ENCODE peak calls at places on chromosomes 16 and 17, in ten cellular contexts. One of them, this sample, is unnamed.

GRCh38 chr16:69077251-69077650 is 28.2 kb upstream of the HAS3 start:
- DNase-seq in H1: no peak
- DNase-seq in upper lobe of left lung: no peak
- DNase-seq in A549: no peak
- DNase-seq in sigmoid colon: no peak
- DNase-seq in suprapubic skin: no peak
- DNase-seq in K562: no peak
- DNase-seq in ovary: no peak
- DNase-seq in tibial nerve: no peak
- DNase-seq in esophagus muscularis mucosa: no peak
- DNase-seq in this sample: no peak

GRCh38 chr17:45784583-45785372 is 658 bp downstream of the CRHR1 start:
- DNase-seq in suprapubic skin: peak; percentile 84
- DNase-seq in ovary: no peak
- DNase-seq in esophagus muscularis mucosa: no peak
- DNase-seq in K562: peak; percentile 69
- DNase-seq in A549: peak; percentile 54
- DNase-seq in sigmoid colon: no peak
- DNase-seq in upper lobe of left lung: peak; percentile 88
- DNase-seq in tibial nerve: no peak
- DNase-seq in H1: peak; percentile 80
- DNase-seq in this sample: peak; percentile 49

GRCh38 chr16:49637933-49638695 is 217.8 kb downstream of the ZNF423 start:
- DNase-seq in sigmoid colon: no peak
- DNase-seq in K562: no peak
- DNase-seq in ovary: no peak
- DNase-seq in A549: no peak
- DNase-seq in tibial nerve: no peak
- DNase-seq in suprapubic skin: no peak
- DNase-seq in H1: no peak
- DNase-seq in upper lobe of left lung: peak; percentile 75
- DNase-seq in esophagus muscularis mucosa: no peak
- DNase-seq in this sample: no peak

GRCh38 chr17:17201907-17202306 is 4.2 kb downstream of the PLD6 start:
- DNase-seq in tibial nerve: no peak
- DNase-seq in A549: no peak
- DNase-seq in H1: no peak
- DNase-seq in sigmoid colon: peak; percentile 82
- DNase-seq in upper lobe of left lung: no peak
- DNase-seq in esophagus muscularis mucosa: no peak
- DNase-seq in ovary: no peak
- DNase-seq in suprapubic skin: no peak
- DNase-seq in K562: no peak
- DNase-seq in this sample: no peak

GRCh38 chr16:88469615-88470395 is 16.7 kb downstream of the ZFPM1 start:
- DNase-seq in upper lobe of left lung: no peak
- DNase-seq in A549: no peak
- DNase-seq in suprapubic skin: no peak
- DNase-seq in K562: no peak
- DNase-seq in ovary: no peak
- DNase-seq in H1: no peak
- DNase-seq in esophagus muscularis mucosa: no peak
- DNase-seq in tibial nerve: no peak
- DNase-seq in sigmoid colon: no peak
- DNase-seq in this sample: no peak

GRCh38 chr16:4521971-4522623 is 16.5 kb downstream of the CDIP1 start:
- DNase-seq in suprapubic skin: no peak
- DNase-seq in A549: no peak
- DNase-seq in K562: no peak
- DNase-seq in sigmoid colon: no peak
- DNase-seq in tibial nerve: no peak
- DNase-seq in upper lobe of left lung: no peak
- DNase-seq in H1: peak; percentile 62
- DNase-seq in esophagus muscularis mucosa: no peak
- DNase-seq in ovary: no peak
- DNase-seq in this sample: no peak

GRCh38 chr16:81798311-81799137 is 19.4 kb downstream of the PLCG2 start:
- DNase-seq in H1: no peak
- DNase-seq in esophagus muscularis mucosa: no peak
- DNase-seq in A549: no peak
- DNase-seq in suprapubic skin: no peak
- DNase-seq in tibial nerve: no peak
- DNase-seq in K562: no peak
- DNase-seq in sigmoid colon: no peak
- DNase-seq in ovary: no peak
- DNase-seq in upper lobe of left lung: no peak
- DNase-seq in this sample: no peak

GRCh38 chr16:56191807-56192643 is 736 bp downstream of the GNAO1 start:
- DNase-seq in ovary: peak; percentile 24
- DNase-seq in tibial nerve: no peak
- DNase-seq in sigmoid colon: no peak
- DNase-seq in upper lobe of left lung: no peak
- DNase-seq in suprapubic skin: no peak
- DNase-seq in A549: no peak
- DNase-seq in esophagus muscularis mucosa: no peak
- DNase-seq in K562: no peak
- DNase-seq in H1: peak; percentile 56
- DNase-seq in this sample: no peak

GRCh38 chr17:55354941-55355340 is 66.7 kb downstream of the MMD start:
- DNase-seq in upper lobe of left lung: no peak
- DNase-seq in sigmoid colon: no peak
- DNase-seq in K562: no peak
- DNase-seq in H1: no peak
- DNase-seq in esophagus muscularis mucosa: no peak
- DNase-seq in A549: no peak
- DNase-seq in ovary: no peak
- DNase-seq in tibial nerve: no peak
- DNase-seq in suprapubic skin: no peak
- DNase-seq in this sample: no peak

GRCh38 chr17:55351027-55351625 is 70.5 kb downstream of the MMD start:
- DNase-seq in suprapubic skin: no peak
- DNase-seq in sigmoid colon: no peak
- DNase-seq in K562: no peak
- DNase-seq in H1: no peak
- DNase-seq in tibial nerve: no peak
- DNase-seq in ovary: no peak
- DNase-seq in upper lobe of left lung: no peak
- DNase-seq in A549: no peak
- DNase-seq in esophagus muscularis mucosa: no peak
- DNase-seq in this sample: no peak

GRCh38 chr17:55360971-55361370 is 60.7 kb downstream of the MMD start:
- DNase-seq in K562: no peak
- DNase-seq in A549: no peak
- DNase-seq in H1: no peak
- DNase-seq in sigmoid colon: no peak
- DNase-seq in upper lobe of left lung: no peak
- DNase-seq in ovary: no peak
- DNase-seq in tibial nerve: no peak
- DNase-seq in esophagus muscularis mucosa: no peak
- DNase-seq in suprapubic skin: no peak
- DNase-seq in this sample: no peak

GRCh38 chr17:55354010-55354409 is 67.6 kb downstream of the MMD start:
- DNase-seq in esophagus muscularis mucosa: no peak
- DNase-seq in sigmoid colon: no peak
- DNase-seq in upper lobe of left lung: no peak
- DNase-seq in K562: no peak
- DNase-seq in ovary: no peak
- DNase-seq in H1: no peak
- DNase-seq in tibial nerve: no peak
- DNase-seq in suprapubic skin: no peak
- DNase-seq in A549: no peak
- DNase-seq in this sample: no peak

GRCh38 chr17:55356440-55357328 is 65.0 kb downstream of the MMD start:
- DNase-seq in H1: peak; percentile 84
- DNase-seq in suprapubic skin: no peak
- DNase-seq in sigmoid colon: peak; percentile 68
- DNase-seq in A549: peak; percentile 88
- DNase-seq in ovary: peak; percentile 72
- DNase-seq in tibial nerve: peak; percentile 91
- DNase-seq in esophagus muscularis mucosa: no peak
- DNase-seq in upper lobe of left lung: no peak
- DNase-seq in K562: peak; percentile 77
- DNase-seq in this sample: peak; percentile 76
- TF ChIP-seq EP300 in H1: no peak
- TF ChIP-seq EP300 in suprapubic skin: no peak
- TF ChIP-seq EP300 in sigmoid colon: no peak
- TF ChIP-seq EP300 in A549: no peak
- TF ChIP-seq EP300 in ovary: no peak
- TF ChIP-seq EP300 in tibial nerve: no peak
- TF ChIP-seq EP300 in esophagus muscularis mucosa: no peak
- TF ChIP-seq EP300 in upper lobe of left lung: no peak
- TF ChIP-seq EP300 in K562: no peak
- TF ChIP-seq EP300 in this sample: no peak

GRCh38 chr17:42165751-42166150 is 11.0 kb upstream of the RAB5C start:
- DNase-seq in ovary: no peak
- DNase-seq in suprapubic skin: no peak
- DNase-seq in tibial nerve: no peak
- DNase-seq in A549: no peak
- DNase-seq in esophagus muscularis mucosa: no peak
- DNase-seq in upper lobe of left lung: no peak
- DNase-seq in K562: no peak
- DNase-seq in sigmoid colon: no peak
- DNase-seq in H1: no peak
- DNase-seq in this sample: no peak

GRCh38 chr17:42171831-42172230 is 9.1 kb downstream of the KCNH4 start:
- DNase-seq in H1: no peak
- DNase-seq in A549: no peak
- DNase-seq in tibial nerve: no peak
- DNase-seq in suprapubic skin: no peak
- DNase-seq in ovary: no peak
- DNase-seq in K562: no peak
- DNase-seq in esophagus muscularis mucosa: no peak
- DNase-seq in sigmoid colon: no peak
- DNase-seq in upper lobe of left lung: no peak
- DNase-seq in this sample: no peak

GRCh38 chr17:42166196-42166763 is 11.5 kb upstream of the RAB5C start:
- DNase-seq in K562: no peak
- DNase-seq in suprapubic skin: no peak
- DNase-seq in esophagus muscularis mucosa: no peak
- DNase-seq in tibial nerve: no peak
- DNase-seq in A549: no peak
- DNase-seq in upper lobe of left lung: peak; percentile 69
- DNase-seq in ovary: no peak
- DNase-seq in sigmoid colon: no peak
- DNase-seq in H1: no peak
- DNase-seq in this sample: no peak

GRCh38 chr17:42167807-42168206 is 13.0 kb upstream of the RAB5C start:
- DNase-seq in sigmoid colon: no peak
- DNase-seq in suprapubic skin: no peak
- DNase-seq in ovary: no peak
- DNase-seq in upper lobe of left lung: no peak
- DNase-seq in esophagus muscularis mucosa: no peak
- DNase-seq in tibial nerve: no peak
- DNase-seq in K562: no peak
- DNase-seq in A549: no peak
- DNase-seq in H1: no peak
- DNase-seq in this sample: no peak

GRCh38 chr17:42169351-42169750 is 11.6 kb downstream of the KCNH4 start:
- DNase-seq in tibial nerve: no peak
- DNase-seq in H1: no peak
- DNase-seq in esophagus muscularis mucosa: no peak
- DNase-seq in A549: no peak
- DNase-seq in upper lobe of left lung: peak; percentile 81
- DNase-seq in K562: no peak
- DNase-seq in suprapubic skin: no peak
- DNase-seq in sigmoid colon: no peak
- DNase-seq in ovary: no peak
- DNase-seq in this sample: no peak
- TF ChIP-seq POLR2A in tibial nerve: no peak
- TF ChIP-seq POLR2A in H1: no peak
- TF ChIP-seq POLR2A in esophagus muscularis mucosa: no peak
- TF ChIP-seq POLR2A in A549: no peak
- TF ChIP-seq POLR2A in upper lobe of left lung: no peak
- TF ChIP-seq POLR2A in K562: no peak
- TF ChIP-seq POLR2A in suprapubic skin: no peak
- TF ChIP-seq POLR2A in sigmoid colon: no peak
- TF ChIP-seq POLR2A in ovary: no peak
- TF ChIP-seq POLR2A in this sample: no peak

DNA sequence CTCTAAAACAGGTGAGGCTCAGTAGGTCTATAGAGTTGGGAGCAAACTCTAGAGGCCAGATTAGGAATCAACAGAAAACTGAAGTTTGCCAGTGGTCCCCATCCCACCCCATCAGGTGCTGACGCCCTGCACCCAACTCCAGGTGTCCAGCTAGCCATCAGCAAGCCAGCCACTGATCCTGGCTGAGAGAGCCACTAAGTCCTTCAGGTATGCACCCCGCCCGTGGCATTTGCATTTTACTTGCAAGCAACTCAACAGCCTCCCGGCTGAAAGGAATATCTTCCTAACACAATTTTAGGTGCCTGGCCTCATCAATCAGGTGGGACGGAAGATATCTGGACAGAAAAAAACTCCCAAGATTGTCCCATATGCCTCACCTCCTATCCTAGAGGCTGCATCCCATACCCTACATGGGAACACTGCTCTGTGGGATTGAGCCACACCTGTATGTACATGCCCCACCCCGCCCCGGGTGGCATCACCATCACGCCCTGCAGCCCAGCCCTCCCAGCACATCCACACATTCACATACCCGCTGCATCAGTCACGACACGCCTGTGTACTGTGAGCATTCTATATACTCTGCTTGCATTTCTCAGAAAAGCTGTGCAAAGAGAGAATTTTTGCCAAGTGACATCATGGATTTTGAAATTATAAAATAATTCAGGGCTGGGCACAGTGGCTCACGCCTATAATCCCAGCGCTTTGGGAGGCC is 8.3 kb downstream of the OTOP3 start:
- DNase-seq in suprapubic skin: no peak
- DNase-seq in K562: no peak
- DNase-seq in upper lobe of left lung: no peak
- DNase-seq in sigmoid colon: no peak
- DNase-seq in A549: peak; percentile 58
- DNase-seq in esophagus muscularis mucosa: no peak
- DNase-seq in tibial nerve: no peak
- DNase-seq in ovary: no peak
- DNase-seq in H1: no peak
- DNase-seq in this sample: no peak
- TF ChIP-seq EP300 in suprapubic skin: no peak
- TF ChIP-seq EP300 in K562: no peak
- TF ChIP-seq EP300 in upper lobe of left lung: no peak
- TF ChIP-seq EP300 in sigmoid colon: no peak
- TF ChIP-seq EP300 in A549: no peak
- TF ChIP-seq EP300 in esophagus muscularis mucosa: no peak
- TF ChIP-seq EP300 in tibial nerve: no peak
- TF ChIP-seq EP300 in ovary: no peak
- TF ChIP-seq EP300 in H1: no peak
- TF ChIP-seq EP300 in this sample: no peak

GRCh38 chr17:35811759-35812158 is 2.5 kb downstream of the TAF15 start:
- DNase-seq in suprapubic skin: no peak
- DNase-seq in sigmoid colon: no peak
- DNase-seq in esophagus muscularis mucosa: no peak
- DNase-seq in H1: no peak
- DNase-seq in K562: no peak
- DNase-seq in tibial nerve: no peak
- DNase-seq in A549: no peak
- DNase-seq in ovary: no peak
- DNase-seq in upper lobe of left lung: no peak
- DNase-seq in this sample: no peak

GRCh38 chr17:35809855-35810461 is 674 bp downstream of the TAF15 start:
- DNase-seq in ovary: no peak
- DNase-seq in H1: no peak
- DNase-seq in sigmoid colon: no peak
- DNase-seq in tibial nerve: no peak
- DNase-seq in upper lobe of left lung: no peak
- DNase-seq in esophagus muscularis mucosa: no peak
- DNase-seq in suprapubic skin: no peak
- DNase-seq in K562: no peak
- DNase-seq in A549: no peak
- DNase-seq in this sample: no peak

GRCh38 chr17:35807371-35808144 is 1.7 kb upstream of the TAF15 start:
- DNase-seq in esophagus muscularis mucosa: no peak
- DNase-seq in ovary: no peak
- DNase-seq in H1: no peak
- DNase-seq in suprapubic skin: no peak
- DNase-seq in A549: no peak
- DNase-seq in tibial nerve: no peak
- DNase-seq in upper lobe of left lung: no peak
- DNase-seq in K562: no peak
- DNase-seq in sigmoid colon: no peak
- DNase-seq in this sample: no peak

GRCh38 chr17:35808240-35808961 is 883 bp upstream of the TAF15 start:
- DNase-seq in upper lobe of left lung: peak; percentile 66
- DNase-seq in sigmoid colon: no peak
- DNase-seq in suprapubic skin: no peak
- DNase-seq in tibial nerve: no peak
- DNase-seq in A549: no peak
- DNase-seq in esophagus muscularis mucosa: no peak
- DNase-seq in H1: no peak
- DNase-seq in ovary: no peak
- DNase-seq in K562: no peak
- DNase-seq in this sample: no peak

DNA sequence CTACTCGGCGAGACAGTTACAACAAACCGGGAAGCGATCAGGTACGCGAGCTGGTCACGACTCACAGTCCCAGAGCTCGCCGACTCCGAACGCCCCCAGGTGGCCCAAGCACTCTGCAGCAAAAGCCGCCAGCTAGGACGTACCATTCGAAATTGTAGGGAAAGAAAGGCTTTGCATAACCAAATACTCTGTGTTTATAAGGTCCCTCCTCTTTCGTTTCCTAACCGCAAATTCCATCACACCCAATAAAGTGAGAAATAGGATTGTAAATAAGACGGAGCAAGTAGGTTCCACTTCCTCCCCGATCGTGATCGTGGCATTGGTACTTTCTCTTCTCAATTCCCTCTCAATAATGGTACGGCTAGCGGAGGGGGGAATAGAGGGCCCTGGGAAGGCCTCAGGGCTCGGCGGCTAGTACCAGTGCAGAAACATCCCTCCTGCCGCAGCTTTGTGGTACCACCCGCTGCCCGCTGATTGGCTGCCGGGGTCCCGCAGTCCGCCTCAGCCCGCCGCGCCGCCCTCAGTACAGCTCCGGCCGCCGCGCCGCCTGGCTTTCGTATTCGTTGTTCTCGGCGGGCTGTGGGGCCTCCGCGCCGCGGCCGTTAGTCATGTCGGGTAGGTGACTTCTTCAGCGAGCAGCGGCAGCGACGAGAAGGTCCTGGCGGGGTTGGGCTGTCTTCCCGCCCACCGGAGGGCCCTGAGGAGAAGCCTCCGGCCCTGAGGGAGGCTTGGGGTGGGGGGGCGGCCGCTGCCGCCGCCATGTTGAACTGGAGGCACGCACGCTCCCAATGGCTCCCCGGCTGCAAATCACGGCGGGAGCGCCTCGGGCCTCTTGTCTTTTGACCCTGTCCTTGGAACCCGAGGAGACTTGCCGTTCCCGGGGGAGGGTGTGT is at the start of gene TAF15:
- DNase-seq in H1: peak; percentile 94
- DNase-seq in ovary: peak; percentile 95
- DNase-seq in esophagus muscularis mucosa: peak; percentile 98
- DNase-seq in upper lobe of left lung: peak; percentile 98
- DNase-seq in A549: peak; percentile 95
- DNase-seq in suprapubic skin: peak; percentile 98
- DNase-seq in tibial nerve: peak; percentile 92
- DNase-seq in sigmoid colon: peak; percentile 98
- DNase-seq in K562: peak; percentile 97
- DNase-seq in this sample: peak; percentile 96
- TF ChIP-seq POLR2A in H1: peak; percentile 97
- TF ChIP-seq POLR2A in ovary: peak; percentile 99
- TF ChIP-seq POLR2A in esophagus muscularis mucosa: peak; percentile 98
- TF ChIP-seq POLR2A in upper lobe of left lung: peak; percentile 99
- TF ChIP-seq POLR2A in A549: peak; percentile 98
- TF ChIP-seq POLR2A in suprapubic skin: peak; percentile 99
- TF ChIP-seq POLR2A in tibial nerve: peak; percentile 99
- TF ChIP-seq POLR2A in sigmoid colon: peak; percentile 99
- TF ChIP-seq POLR2A in K562: peak; percentile 99
- TF ChIP-seq POLR2A in this sample: no peak